ENCODE peak calls at places on chromosomes 16 and 17, in eight cellular contexts. One of them, this sample, is unnamed.

GRCh38 chr17:79829457-79829856 is 9.8 kb downstream of the CBX4 start:
- DNase-seq in tibial nerve: no peak
- DNase-seq in psoas muscle: no peak
- DNase-seq in transverse colon: no peak
- DNase-seq in stomach: no peak
- DNase-seq in IMR-90: no peak
- DNase-seq in heart right ventricle: no peak
- DNase-seq in DND-41: no peak
- DNase-seq in this sample: no peak

GRCh38 chr17:79855331-79856124 is 16.3 kb upstream of the CBX4 start:
- DNase-seq in tibial nerve: no peak
- DNase-seq in psoas muscle: no peak
- DNase-seq in transverse colon: no peak
- DNase-seq in stomach: no peak
- DNase-seq in IMR-90: no peak
- DNase-seq in heart right ventricle: no peak
- DNase-seq in DND-41: no peak
- DNase-seq in this sample: no peak

GRCh38 chr17:17742133-17742621 is 60.9 kb downstream of the RAI1 start:
- DNase-seq in tibial nerve: no peak
- DNase-seq in psoas muscle: no peak
- DNase-seq in transverse colon: no peak
- DNase-seq in stomach: no peak
- DNase-seq in IMR-90: no peak
- DNase-seq in heart right ventricle: no peak
- DNase-seq in DND-41: no peak
- DNase-seq in this sample: no peak

GRCh38 chr17:4087911-4088693 is 54.7 kb downstream of the ZZEF1 start:
- DNase-seq in tibial nerve: no peak
- DNase-seq in psoas muscle: peak; percentile 14
- DNase-seq in transverse colon: no peak
- DNase-seq in stomach: no peak
- DNase-seq in IMR-90: peak; percentile 68
- DNase-seq in heart right ventricle: no peak
- DNase-seq in DND-41: no peak
- DNase-seq in this sample: no peak

GRCh38 chr17:79970576-79971068 is 65.0 kb downstream of the TBC1D16 start:
- DNase-seq in tibial nerve: no peak
- DNase-seq in psoas muscle: no peak
- DNase-seq in transverse colon: peak; percentile 50
- DNase-seq in stomach: peak; percentile 57
- DNase-seq in IMR-90: peak; percentile 10
- DNase-seq in heart right ventricle: no peak
- DNase-seq in DND-41: peak; percentile 39
- DNase-seq in this sample: no peak

GRCh38 chr17:62703776-62704380 is 76.4 kb downstream of the MRC2 start:
- DNase-seq in tibial nerve: peak; percentile 45
- DNase-seq in psoas muscle: peak; percentile 71
- DNase-seq in transverse colon: peak; percentile 76
- DNase-seq in stomach: peak; percentile 83
- DNase-seq in IMR-90: peak; percentile 53
- DNase-seq in heart right ventricle: peak; percentile 62
- DNase-seq in DND-41: peak; percentile 64
- DNase-seq in this sample: peak; percentile 77

GRCh38 chr16:30813821-30814189 is 26.8 kb upstream of the ZNF629 start:
- DNase-seq in tibial nerve: no peak
- DNase-seq in psoas muscle: no peak
- DNase-seq in transverse colon: no peak
- DNase-seq in stomach: no peak
- DNase-seq in IMR-90: no peak
- DNase-seq in heart right ventricle: no peak
- DNase-seq in DND-41: no peak
- DNase-seq in this sample: no peak

GRCh38 chr17:42354956-42355843 is 33.0 kb downstream of the STAT3 start:
- DNase-seq in tibial nerve: no peak
- DNase-seq in psoas muscle: no peak
- DNase-seq in transverse colon: no peak
- DNase-seq in stomach: no peak
- DNase-seq in IMR-90: no peak
- DNase-seq in heart right ventricle: no peak
- DNase-seq in DND-41: no peak
- DNase-seq in this sample: no peak

GRCh38 chr16:50227120-50227519 is 39.2 kb upstream of the ADCY7 start:
- DNase-seq in tibial nerve: no peak
- DNase-seq in psoas muscle: no peak
- DNase-seq in transverse colon: no peak
- DNase-seq in stomach: no peak
- DNase-seq in IMR-90: no peak
- DNase-seq in heart right ventricle: peak; percentile 30
- DNase-seq in DND-41: no peak
- DNase-seq in this sample: no peak

GRCh38 chr17:49249292-49249794 is 18.8 kb upstream of the PHOSPHO1 start:
- DNase-seq in tibial nerve: no peak
- DNase-seq in psoas muscle: peak; percentile 45
- DNase-seq in transverse colon: no peak
- DNase-seq in stomach: no peak
- DNase-seq in IMR-90: no peak
- DNase-seq in heart right ventricle: peak; percentile 76
- DNase-seq in DND-41: no peak
- DNase-seq in this sample: no peak

GRCh38 chr16:89359296-89360147 is 130.8 kb downstream of the ANKRD11 start:
- DNase-seq in tibial nerve: no peak
- DNase-seq in psoas muscle: no peak
- DNase-seq in transverse colon: no peak
- DNase-seq in stomach: no peak
- DNase-seq in IMR-90: no peak
- DNase-seq in heart right ventricle: no peak
- DNase-seq in DND-41: peak; percentile 30
- DNase-seq in this sample: no peak

GRCh38 chr16:55012362-55012761 is 81.7 kb downstream of the IRX5 start:
- DNase-seq in tibial nerve: no peak
- DNase-seq in psoas muscle: no peak
- DNase-seq in transverse colon: no peak
- DNase-seq in stomach: no peak
- DNase-seq in IMR-90: no peak
- DNase-seq in heart right ventricle: no peak
- DNase-seq in DND-41: no peak
- DNase-seq in this sample: no peak

GRCh38 chr16:22356930-22357634 is 17.3 kb downstream of the CDR2 start:
- DNase-seq in tibial nerve: no peak
- DNase-seq in psoas muscle: no peak
- DNase-seq in transverse colon: no peak
- DNase-seq in stomach: no peak
- DNase-seq in IMR-90: no peak
- DNase-seq in heart right ventricle: no peak
- DNase-seq in DND-41: no peak
- DNase-seq in this sample: no peak

GRCh38 chr17:19915579-19915978 is 47.8 kb upstream of the ULK2 start:
- DNase-seq in tibial nerve: no peak
- DNase-seq in psoas muscle: no peak
- DNase-seq in transverse colon: no peak
- DNase-seq in stomach: no peak
- DNase-seq in IMR-90: no peak
- DNase-seq in heart right ventricle: no peak
- DNase-seq in DND-41: no peak
- DNase-seq in this sample: no peak

DNA sequence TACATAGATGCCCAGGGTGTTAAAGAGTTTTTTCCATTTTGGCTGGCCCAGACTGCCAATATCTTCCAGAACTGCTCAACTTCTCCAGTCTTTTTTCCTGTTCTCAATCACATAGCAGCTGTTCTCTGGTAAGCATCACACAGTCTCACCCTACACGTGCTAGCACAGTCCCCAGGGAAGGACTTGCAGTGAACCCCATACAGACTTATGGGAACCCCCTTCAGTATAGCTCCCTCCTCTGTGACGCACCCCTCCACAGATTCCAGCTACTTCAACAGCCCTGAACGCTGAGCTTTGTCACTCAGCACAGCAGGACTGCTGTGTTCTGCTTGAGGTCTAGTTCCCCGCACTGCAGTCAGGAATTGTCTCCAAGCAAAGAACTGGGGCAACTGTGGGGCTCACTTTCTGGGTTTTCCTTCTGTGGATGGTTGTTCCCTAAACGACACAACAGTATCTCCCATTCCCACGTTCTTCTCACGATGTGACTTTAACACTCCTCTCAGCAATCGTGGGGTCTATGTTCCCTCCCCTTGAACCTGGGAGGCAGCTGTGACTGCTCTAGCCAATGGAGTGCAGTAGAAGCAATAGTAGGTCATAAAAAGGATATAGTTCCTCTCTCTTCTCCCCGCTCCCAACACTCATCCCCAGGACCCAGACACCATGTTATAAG is 3.6 kb downstream of the MMP28 start:
- DNase-seq in tibial nerve: no peak
- DNase-seq in psoas muscle: no peak
- DNase-seq in transverse colon: no peak
- DNase-seq in stomach: no peak
- DNase-seq in IMR-90: no peak
- DNase-seq in heart right ventricle: no peak
- DNase-seq in DND-41: no peak
- DNase-seq in this sample: no peak
- H3K4me1 ChIP-seq in tibial nerve: peaks cover 96% of the 10 kb centered on the region
- H3K4me1 ChIP-seq in psoas muscle: no peaks in the 10 kb centered on the region
- H3K4me1 ChIP-seq in transverse colon: peaks cover 53% of the 10 kb centered on the region
- H3K4me1 ChIP-seq in stomach: peaks cover 29% of the 10 kb centered on the region
- H3K4me1 ChIP-seq in IMR-90: peaks cover 20% of the 10 kb centered on the region
- H3K4me1 ChIP-seq in heart right ventricle: peaks cover 9% of the 10 kb centered on the region
- H3K4me1 ChIP-seq in DND-41: peaks cover 3% of the 10 kb centered on the region
- H3K4me1 ChIP-seq in this sample: peaks cover 7% of the 10 kb centered on the region

GRCh38 chr16:324201-324450 is 28.4 kb downstream of the AXIN1 start:
- DNase-seq in tibial nerve: no peak
- DNase-seq in psoas muscle: no peak
- DNase-seq in transverse colon: no peak
- DNase-seq in stomach: no peak
- DNase-seq in IMR-90: no peak
- DNase-seq in heart right ventricle: no peak
- DNase-seq in DND-41: no peak
- DNase-seq in this sample: no peak

GRCh38 chr16:321532-321931 is 31.0 kb downstream of the AXIN1 start:
- DNase-seq in tibial nerve: no peak
- DNase-seq in psoas muscle: no peak
- DNase-seq in transverse colon: no peak
- DNase-seq in stomach: no peak
- DNase-seq in IMR-90: no peak
- DNase-seq in heart right ventricle: no peak
- DNase-seq in DND-41: no peak
- DNase-seq in this sample: no peak

GRCh38 chr16:322476-323143 is 29.9 kb downstream of the AXIN1 start:
- DNase-seq in tibial nerve: no peak
- DNase-seq in psoas muscle: no peak
- DNase-seq in transverse colon: no peak
- DNase-seq in stomach: no peak
- DNase-seq in IMR-90: no peak
- DNase-seq in heart right ventricle: no peak
- DNase-seq in DND-41: no peak
- DNase-seq in this sample: no peak

GRCh38 chr16:324451-325334 is 27.8 kb downstream of the AXIN1 start:
- DNase-seq in tibial nerve: no peak
- DNase-seq in psoas muscle: no peak
- DNase-seq in transverse colon: peak; percentile 42
- DNase-seq in stomach: no peak
- DNase-seq in IMR-90: no peak
- DNase-seq in heart right ventricle: no peak
- DNase-seq in DND-41: peak; percentile 31
- DNase-seq in this sample: no peak

GRCh38 chr16:325375-326155 is 27.0 kb downstream of the AXIN1 start:
- DNase-seq in tibial nerve: no peak
- DNase-seq in psoas muscle: no peak
- DNase-seq in transverse colon: no peak
- DNase-seq in stomach: no peak
- DNase-seq in IMR-90: no peak
- DNase-seq in heart right ventricle: no peak
- DNase-seq in DND-41: no peak
- DNase-seq in this sample: no peak
- TF ChIP-seq CTCF in tibial nerve: no peak
- TF ChIP-seq CTCF in psoas muscle: no peak
- TF ChIP-seq CTCF in transverse colon: no peak
- TF ChIP-seq CTCF in stomach: no peak
- TF ChIP-seq CTCF in IMR-90: no peak
- TF ChIP-seq CTCF in heart right ventricle: no peak
- TF ChIP-seq CTCF in DND-41: no peak
- TF ChIP-seq CTCF in this sample: no peak

GRCh38 chr17:69734656-69735055 is 320.2 kb downstream of the MAP2K6 start:
- DNase-seq in tibial nerve: no peak
- DNase-seq in psoas muscle: no peak
- DNase-seq in transverse colon: no peak
- DNase-seq in stomach: no peak
- DNase-seq in IMR-90: no peak
- DNase-seq in heart right ventricle: no peak
- DNase-seq in DND-41: no peak
- DNase-seq in this sample: no peak

GRCh38 chr17:69732272-69732671 is 317.8 kb downstream of the MAP2K6 start:
- DNase-seq in tibial nerve: no peak
- DNase-seq in psoas muscle: no peak
- DNase-seq in transverse colon: no peak
- DNase-seq in stomach: no peak
- DNase-seq in IMR-90: peak; percentile 54
- DNase-seq in heart right ventricle: no peak
- DNase-seq in DND-41: no peak
- DNase-seq in this sample: no peak

GRCh38 chr17:69733171-69734014 is 318.9 kb downstream of the MAP2K6 start:
- DNase-seq in tibial nerve: no peak
- DNase-seq in psoas muscle: peak; percentile 48
- DNase-seq in transverse colon: no peak
- DNase-seq in stomach: no peak
- DNase-seq in IMR-90: peak; percentile 88
- DNase-seq in heart right ventricle: peak; percentile 18
- DNase-seq in DND-41: no peak
- DNase-seq in this sample: no peak

GRCh38 chr17:69729937-69730336 is 315.4 kb downstream of the MAP2K6 start:
- DNase-seq in tibial nerve: no peak
- DNase-seq in psoas muscle: no peak
- DNase-seq in transverse colon: no peak
- DNase-seq in stomach: no peak
- DNase-seq in IMR-90: peak; percentile 62
- DNase-seq in heart right ventricle: no peak
- DNase-seq in DND-41: no peak
- DNase-seq in this sample: no peak

GRCh38 chr17:69735285-69735684 is 320.8 kb downstream of the MAP2K6 start:
- DNase-seq in tibial nerve: no peak
- DNase-seq in psoas muscle: no peak
- DNase-seq in transverse colon: no peak
- DNase-seq in stomach: no peak
- DNase-seq in IMR-90: no peak
- DNase-seq in heart right ventricle: no peak
- DNase-seq in DND-41: no peak
- DNase-seq in this sample: no peak
- H3K9me3 ChIP-seq in tibial nerve: no peaks in the 10 kb centered on the region
- H3K9me3 ChIP-seq in psoas muscle: peaks cover 3% of the 10 kb centered on the region
- H3K9me3 ChIP-seq in transverse colon: no peaks in the 10 kb centered on the region
- H3K9me3 ChIP-seq in stomach: no peaks in the 10 kb centered on the region
- H3K9me3 ChIP-seq in IMR-90: no peaks in the 10 kb centered on the region
- H3K9me3 ChIP-seq in heart right ventricle: no peaks in the 10 kb centered on the region
- H3K9me3 ChIP-seq in DND-41: no peaks in the 10 kb centered on the region
- H3K9me3 ChIP-seq in this sample: peaks cover 4% of the 10 kb centered on the region

DNA sequence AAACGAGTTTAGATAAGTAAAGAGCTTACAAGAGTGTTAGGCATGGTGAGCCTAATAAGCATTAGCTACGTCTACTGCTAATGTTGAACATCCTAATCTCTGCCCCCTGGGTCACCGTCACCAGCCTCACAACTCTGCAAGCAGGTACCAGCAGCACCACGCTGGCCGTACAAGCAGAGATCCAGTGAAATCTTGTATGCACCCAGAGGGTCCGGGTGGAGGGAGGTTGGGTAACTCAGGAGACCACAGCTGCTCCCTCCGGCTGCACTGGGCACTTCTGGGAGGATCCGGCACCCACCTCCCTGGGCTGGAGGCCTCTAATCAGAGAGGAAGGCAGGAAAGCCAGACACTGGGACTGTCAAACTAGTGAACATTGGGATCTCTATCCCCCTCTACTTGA is 8.4 kb upstream of the OR1F1 start:
- DNase-seq in tibial nerve: no peak
- DNase-seq in psoas muscle: no peak
- DNase-seq in transverse colon: no peak
- DNase-seq in stomach: no peak
- DNase-seq in IMR-90: no peak
- DNase-seq in heart right ventricle: no peak
- DNase-seq in DND-41: no peak
- DNase-seq in this sample: no peak
- H3K4me1 ChIP-seq in tibial nerve: peaks cover 27% of the 10 kb centered on the region
- H3K4me1 ChIP-seq in psoas muscle: no peaks in the 10 kb centered on the region
- H3K4me1 ChIP-seq in transverse colon: peaks cover 19% of the 10 kb centered on the region
- H3K4me1 ChIP-seq in stomach: peaks cover 14% of the 10 kb centered on the region
- H3K4me1 ChIP-seq in IMR-90: peaks cover 2% of the 10 kb centered on the region
- H3K4me1 ChIP-seq in heart right ventricle: peaks cover 14% of the 10 kb centered on the region
- H3K4me1 ChIP-seq in DND-41: no peaks in the 10 kb centered on the region
- H3K4me1 ChIP-seq in this sample: no peaks in the 10 kb centered on the region

This sample was measured in lung.